ENCODE peak calls at places on chromosomes 6 and 20, in five cellular contexts. G is ovary, M is uterus, X is testis, A is body of pancreas. B is an unnamed sample.
A peak's percentile ranks its signal among the peaks of the same experiment; 100 is the strongest.

GRCh38 chr6:152696543-152696942 is 1.2 kb upstream of the MYCT1 start:
- DNase-seq in G (no peak), M (no peak), X (no peak), A (no peak), B (no peak)

GRCh38 chr6:144543006-144543871 is 258.1 kb downstream of the UTRN start:
- DNase-seq in G (no peak), M (no peak), X (no peak), A (no peak), B (no peak)

GRCh38 chr20:53595018-53595378 is 1.4 kb upstream of the ZNF217 start:
- DNase-seq in G (no peak), M (no peak), X (no peak), A (no peak), B (no peak)

GRCh38 chr20:52975024-52975732 is 3.0 kb downstream of the TSHZ2 start:
- DNase-seq in G (peak; percentile 36), M (no peak), X (peak; percentile 83), A (peak; percentile 27), B (no peak)

GRCh38 chr20:52105573-52106422 is 85.8 kb downstream of the ZFP64 start:
- DNase-seq in G (no peak), M (no peak), X (no peak), A (no peak), B (no peak)

GRCh38 chr6:15754035-15754705 is 91.3 kb upstream of the DTNBP1 start:
- DNase-seq in G (no peak), M (no peak), X (no peak), A (no peak), B (no peak)

GRCh38 chr6:168962886-168963285 is 290.8 kb downstream of the THBS2 start:
- DNase-seq in G (no peak), M (no peak), X (peak; percentile 41), A (no peak), B (no peak)

GRCh38 chr20:63501818-63502670 is 3.2 kb upstream of the EEF1A2 start:
- DNase-seq in G (no peak), M (no peak), X (peak; percentile 54), A (peak; percentile 58), B (peak; percentile 56)

GRCh38 chr6:16184129-16184528 is 54.3 kb upstream of the GMPR start:
- DNase-seq in G (no peak), M (no peak), X (peak; percentile 75), A (peak; percentile 68), B (no peak)

GRCh38 chr6:170529839-170530520 is 23.1 kb downstream of the PSMB1 start:
- DNase-seq in G (peak; percentile 86), M (peak; percentile 74), X (peak; percentile 87), A (peak; percentile 87), B (peak; percentile 83)

GRCh38 chr6:105453968-105454367 is 51.1 kb upstream of the PREP start:
- DNase-seq in G (no peak), M (no peak), X (no peak), A (no peak), B (no peak)

GRCh38 chr20:309841-310644 is 12.7 kb downstream of the ZCCHC3 start:
- DNase-seq in G (peak; percentile 98), M (peak; percentile 98), X (peak; percentile 100), A (peak; percentile 96), B (peak; percentile 99)

GRCh38 chr20:54345817-54346216 is 129.6 kb upstream of the DOK5 start:
- DNase-seq in G (no peak), M (no peak), X (no peak), A (no peak), B (no peak)

GRCh38 chr6:132390017-132390416 is 11.3 kb downstream of the MOXD1 start:
- DNase-seq in G (no peak), M (no peak), X (no peak), A (no peak), B (no peak)

GRCh38 chr6:2990179-2990931 is 9.3 kb upstream of the NQO2 start:
- DNase-seq in G (peak; percentile 57), M (no peak), X (peak; percentile 73), A (peak; percentile 70), B (peak; percentile 74)

GRCh38 chr20:17613328-17614175 is 43.7 kb downstream of the DSTN start:
- DNase-seq in G (no peak), M (peak; percentile 29), X (no peak), A (peak; percentile 44), B (peak; percentile 80)

GRCh38 chr6:76682842-76683241 is 610.4 kb upstream of the IMPG1 start:
- DNase-seq in G (no peak), M (no peak), X (no peak), A (no peak), B (no peak)

GRCh38 chr6:133198725-133199124 is 42.4 kb upstream of the EYA4 start:
- DNase-seq in G (no peak), M (no peak), X (no peak), A (no peak), B (no peak)

GRCh38 chr20:35339007-35339406 is 46.8 kb upstream of the FAM83C start:
- DNase-seq in G (no peak), M (no peak), X (no peak), A (no peak), B (no peak)

GRCh38 chr6:142952614-142953013 is 7.6 kb upstream of the HIVEP2 start:
- DNase-seq in G (no peak), M (no peak), X (no peak), A (no peak), B (no peak)

GRCh38 chr20:6765469-6766058 is 1.9 kb upstream of the BMP2 start:
- DNase-seq in G (no peak), M (no peak), X (peak; percentile 28), A (peak; percentile 39), B (no peak)

GRCh38 chr6:147274012-147274411 is 69.8 kb downstream of the STXBP5 start:
- DNase-seq in G (no peak), M (no peak), X (no peak), A (no peak), B (no peak)

GRCh38 chr20:34643919-34644318 is 33.0 kb downstream of the PIGU start:
- DNase-seq in G (no peak), M (no peak), X (no peak), A (no peak), B (no peak)

GRCh38 chr6:162497371-162497770 is 230.2 kb downstream of the PRKN start:
- DNase-seq in G (no peak), M (no peak), X (no peak), A (no peak), B (no peak)

GRCh38 chr20:3238616-3239025 is 369 bp downstream of the SLC4A11 start:
- DNase-seq in G (peak; percentile 46), M (no peak), X (peak; percentile 23), A (peak; percentile 38), B (no peak)

GRCh38 chr6:73325656-73326055 is 28.4 kb downstream of the DPPA5 start:
- DNase-seq in G (no peak), M (no peak), X (no peak), A (no peak), B (no peak)

GRCh38 chr6:8108031-8108660 is 5.8 kb upstream of the EEF1E1 start:
- DNase-seq in G (no peak), M (no peak), X (no peak), A (no peak), B (no peak)

GRCh38 chr6:31920803-31921202 is 6.7 kb upstream of the C2 start:
- DNase-seq in G (no peak), M (no peak), X (no peak), A (no peak), B (no peak)

GRCh38 chr6:37625591-37626374 is 71.9 kb downstream of the MDGA1 start:
- DNase-seq in G (no peak), M (no peak), X (peak; percentile 45), A (no peak), B (no peak)

GRCh38 chr6:149846321-149846720 is 17.8 kb downstream of the LRP11 start:
- DNase-seq in G (no peak), M (peak; percentile 26), X (peak; percentile 53), A (peak; percentile 46), B (peak; percentile 73)

DNA sequence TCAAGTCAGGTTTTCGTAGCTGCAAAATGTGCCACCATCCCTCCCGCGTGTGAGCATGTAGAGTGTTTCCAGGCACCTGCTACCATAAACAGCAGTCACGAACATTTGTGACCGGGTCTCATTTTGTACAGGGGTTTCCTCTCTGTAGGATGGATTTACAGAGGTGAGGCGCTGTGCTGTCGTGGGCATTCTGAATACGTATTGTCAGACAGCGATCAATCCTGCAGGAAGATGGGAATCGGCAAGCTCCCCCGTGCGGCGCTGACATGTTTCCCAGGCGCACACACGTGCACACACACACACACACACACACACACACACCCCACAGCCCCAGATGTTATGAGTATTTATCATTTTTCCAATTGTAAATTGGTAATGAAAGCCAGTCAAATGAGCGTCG is 15.8 kb downstream of the ANKRD60 start:
- DNase-seq in G (no peak), M (no peak), X (no peak), A (no peak), B (no peak)
- H3K4me1 ChIP-seq in G (no peaks in the 10 kb centered on the region), M (no peaks in the 10 kb centered on the region), X (no peaks in the 10 kb centered on the region), A (peaks cover 10% of the 10 kb centered on the region), B (peaks cover 3% of the 10 kb centered on the region)

GRCh38 chr6:32940656-32941411 is at the start of gene HLA-DMB:
- DNase-seq in G (no peak), M (no peak), X (peak; percentile 65), A (peak; percentile 64), B (no peak)
- TF ChIP-seq POLR2A in G (no peak), M (peak; percentile 71), X (no peak), A (peak; percentile 72), B (no peak)

GRCh38 chr20:37425103-37425625 is 79.2 kb downstream of the SRC start:
- DNase-seq in G (no peak), M (no peak), X (no peak), A (no peak), B (no peak)
- H3K27me3 ChIP-seq in G (no peaks in the 10 kb centered on the region), M (no peaks in the 10 kb centered on the region), X (no peaks in the 10 kb centered on the region), A (peaks cover 2% of the 10 kb centered on the region), B (no peaks in the 10 kb centered on the region)

GRCh38 chr6:11831653-11832052 is 53.0 kb upstream of the ADTRP start:
- DNase-seq in G (no peak), M (no peak), X (no peak), A (no peak), B (no peak)
- H3K4me1 ChIP-seq in G (no peaks in the 10 kb centered on the region), M (no peaks in the 10 kb centered on the region), X (no peaks in the 10 kb centered on the region), A (peaks cover 54% of the 10 kb centered on the region), B (no peaks in the 10 kb centered on the region)

GRCh38 chr20:50596694-50597021 is 86.5 kb downstream of the PTPN1 start:
- DNase-seq in G (no peak), M (no peak), X (no peak), A (no peak), B (no peak)

GRCh38 chr20:50594231-50594590 is 84.0 kb downstream of the PTPN1 start:
- DNase-seq in G (no peak), M (no peak), X (no peak), A (no peak), B (no peak)

GRCh38 chr20:50594591-50595432 is 84.6 kb downstream of the PTPN1 start:
- DNase-seq in G (no peak), M (no peak), X (no peak), A (no peak), B (no peak)

GRCh38 chr20:50595988-50596693 is 86.0 kb downstream of the PTPN1 start:
- DNase-seq in G (no peak), M (no peak), X (no peak), A (peak; percentile 26), B (no peak)

GRCh38 chr20:50595433-50595895 is 85.3 kb downstream of the PTPN1 start:
- DNase-seq in G (no peak), M (no peak), X (no peak), A (no peak), B (no peak)
- TF ChIP-seq POLR2A in G (no peak), M (no peak), X (no peak), A (no peak), B (no peak)